ENCODE peak calls at places on chromosomes 13 and 19, in seven cellular contexts. G, X, W, C, I, U and Z are unnamed samples.

GRCh38 chr13:35618565-35619083 is 142.1 kb upstream of the MAB21L1 start:
- DNase-seq in G (no peak), X (no peak), W (no peak), C (no peak), I (no peak), U (no peak), Z (no peak)

GRCh38 chr19:51637362-51637978 is 7.3 kb upstream of the SIGLEC5 start:
- DNase-seq in G (no peak), X (no peak), W (no peak), C (no peak), I (no peak), U (no peak), Z (peak)

GRCh38 chr19:23436318-23436717 is 41.0 kb upstream of the ZNF91 start:
- DNase-seq in G (no peak), X (no peak), W (no peak), C (no peak), I (no peak), U (no peak), Z (no peak)

GRCh38 chr19:24062222-24062621 is 24.8 kb upstream of the ZNF254 start:
- DNase-seq in G (no peak), X (no peak), W (no peak), C (no peak), I (peak), U (no peak), Z (no peak)

GRCh38 chr19:12868540-12869112 is 12.6 kb downstream of the DNASE2 start:
- DNase-seq in G (no peak), X (no peak), W (no peak), C (no peak), I (no peak), U (no peak), Z (peak)

GRCh38 chr19:5038631-5039271 is 69.8 kb downstream of the KDM4B start:
- DNase-seq in G (no peak), X (no peak), W (no peak), C (no peak), I (no peak), U (no peak), Z (no peak)

GRCh38 chr19:6527893-6528543 is 2.8 kb upstream of the TNFSF9 start:
- DNase-seq in G (no peak), X (no peak), W (no peak), C (no peak), I (no peak), U (no peak), Z (peak)

GRCh38 chr19:50331187-50332013 is 2.2 kb upstream of the KCNC3 start:
- DNase-seq in G (no peak), X (no peak), W (no peak), C (no peak), I (no peak), U (no peak), Z (peak)

DNA sequence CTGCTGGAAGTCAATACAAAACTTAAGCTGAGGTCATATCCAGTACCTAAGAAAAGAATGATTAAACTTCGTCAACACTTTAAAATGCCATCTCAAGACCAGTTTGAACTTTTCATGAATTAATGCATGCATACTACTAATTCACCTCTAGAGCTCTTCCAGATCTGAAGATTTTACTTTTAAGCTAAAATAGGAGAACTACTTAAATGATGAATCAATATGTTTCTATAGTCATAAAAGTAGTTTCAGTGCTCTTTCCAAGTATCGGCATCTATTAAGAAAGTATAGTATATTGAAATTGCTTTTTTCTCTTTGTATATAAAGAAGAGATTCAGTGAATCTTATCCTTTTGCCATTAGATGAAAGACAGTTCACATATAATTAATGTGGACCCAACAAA is 1123.9 kb downstream of the PCDH9 start:
- DNase-seq in G (no peak), X (no peak), W (no peak), C (no peak), I (no peak), U (no peak), Z (no peak)
- TF ChIP-seq CTCF in G (no peak), X (no peak), W (no peak), C (no peak), I (no peak), U (no peak), Z (no peak)

GRCh38 chr13:43894438-43894837 is 14.7 kb downstream of the LACC1 start:
- DNase-seq in G (no peak), X (no peak), W (no peak), C (no peak), I (no peak), U (no peak), Z (no peak)
- TF ChIP-seq CTCF in G (no peak), X (peak), W (no peak), C (no peak), I (no peak), U (peak), Z (no peak)

GRCh38 chr13:113489549-113490495 is 689 bp downstream of the DCUN1D2 start:
- DNase-seq in G (no peak), X (peak), W (peak), C (no peak), I (peak), U (no peak), Z (peak)

GRCh38 chr13:113488283-113488682 is 2.2 kb downstream of the DCUN1D2 start:
- DNase-seq in G (no peak), X (no peak), W (no peak), C (no peak), I (no peak), U (no peak), Z (no peak)

GRCh38 chr13:113491418-113491883 is 940 bp upstream of the DCUN1D2 start:
- DNase-seq in G (no peak), X (peak), W (no peak), C (no peak), I (no peak), U (no peak), Z (peak)

GRCh38 chr13:113490496-113491417 is at the start of gene DCUN1D2:
- DNase-seq in G (peak), X (peak), W (peak), C (peak), I (peak), U (peak), Z (peak)

DNA sequence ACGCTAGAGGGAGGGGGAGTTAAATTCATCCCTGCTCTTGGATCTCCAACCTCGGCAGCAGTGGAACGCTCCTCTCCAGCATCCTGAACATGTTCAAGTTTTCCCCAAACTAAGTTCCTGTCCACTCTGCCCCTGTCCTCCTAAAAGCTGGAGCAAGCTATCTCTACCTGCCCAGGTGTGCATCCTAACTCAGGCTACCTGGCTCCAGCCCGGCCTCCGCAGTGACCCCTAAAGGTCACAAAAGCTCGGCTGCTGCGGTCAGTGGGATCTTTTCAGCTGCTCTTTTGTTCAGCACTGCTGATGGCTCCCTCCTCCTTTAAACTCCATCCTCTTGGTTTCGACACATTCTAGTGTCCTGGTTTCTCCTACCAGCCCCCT is 1.4 kb downstream of the DCUN1D2 start:
- DNase-seq in G (no peak), X (peak), W (no peak), C (no peak), I (no peak), U (no peak), Z (no peak)
- TF ChIP-seq CTCF in G (no peak), X (no peak), W (no peak), C (no peak), I (no peak), U (no peak), Z (no peak)

GRCh38 chr13:47829684-47830083 is 171.4 kb downstream of the SUCLA2 start:
- DNase-seq in G (no peak), X (no peak), W (no peak), C (no peak), I (no peak), U (no peak), Z (no peak)

GRCh38 chr13:47831265-47831664 is 169.8 kb downstream of the SUCLA2 start:
- DNase-seq in G (no peak), X (peak), W (no peak), C (no peak), I (no peak), U (no peak), Z (no peak)

GRCh38 chr13:47835470-47836228 is 165.4 kb downstream of the SUCLA2 start:
- DNase-seq in G (no peak), X (no peak), W (no peak), C (no peak), I (no peak), U (no peak), Z (no peak)

GRCh38 chr13:47837104-47837880 is 163.8 kb downstream of the SUCLA2 start:
- DNase-seq in G (no peak), X (no peak), W (no peak), C (no peak), I (no peak), U (no peak), Z (no peak)

DNA sequence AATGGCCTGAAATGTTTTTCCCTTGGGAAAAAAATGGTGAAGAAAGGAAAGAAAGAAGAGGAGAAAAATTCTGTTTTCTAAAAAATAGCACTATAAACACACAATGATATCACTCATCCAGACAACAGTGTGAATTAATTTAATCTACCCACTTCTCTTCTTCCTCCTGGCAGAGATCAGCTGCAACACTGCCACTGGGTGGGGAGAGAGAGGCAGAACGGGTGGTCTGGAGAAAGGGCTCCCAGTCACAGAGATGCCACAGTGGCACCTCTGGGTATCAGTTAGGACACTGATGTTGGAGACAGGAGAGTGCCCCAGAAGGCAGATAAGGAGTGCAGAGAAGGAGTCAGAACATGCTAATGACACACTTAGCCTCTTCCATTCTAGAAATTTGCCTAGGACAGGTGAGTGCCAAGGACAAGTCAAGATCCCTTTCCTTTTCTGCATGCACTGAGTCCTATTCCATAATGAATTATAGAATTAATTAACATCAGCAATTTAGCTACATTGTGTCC is 168.6 kb downstream of the SUCLA2 start:
- DNase-seq in G (no peak), X (no peak), W (no peak), C (no peak), I (no peak), U (no peak), Z (no peak)
- TF ChIP-seq CTCF in G (no peak), X (no peak), W (no peak), C (no peak), I (no peak), U (no peak), Z (no peak)

GRCh38 chr19:14070268-14071050 is 2.1 kb upstream of the MISP3 start:
- DNase-seq in G (no peak), X (no peak), W (no peak), C (peak), I (no peak), U (no peak), Z (no peak)

GRCh38 chr19:14072535-14073231 is at the start of gene MISP3:
- DNase-seq in G (no peak), X (peak), W (no peak), C (no peak), I (peak), U (no peak), Z (peak)

GRCh38 chr19:14073925-14074838 is 1.6 kb downstream of the MISP3 start:
- DNase-seq in G (no peak), X (peak), W (no peak), C (peak), I (no peak), U (no peak), Z (peak)

GRCh38 chr19:14078406-14078805 is 5.8 kb downstream of the MISP3 start:
- DNase-seq in G (no peak), X (no peak), W (no peak), C (no peak), I (no peak), U (no peak), Z (no peak)

GRCh38 chr19:14073232-14073924 is 792 bp downstream of the MISP3 start:
- DNase-seq in G (peak), X (peak), W (no peak), C (peak), I (peak), U (no peak), Z (peak)
- TF ChIP-seq CTCF in G (peak), X (peak), W (peak), C (peak), I (peak), U (peak), Z (peak)